ENCODE peak calls at places on chromosomes 12 and 14, in nine cellular contexts. P, F, N, D, Z, X, I, W and O are unnamed samples. For H3K27me3, the result is how much of the 10 kb centered on the place peaks cover.

GRCh38 chr12:5562581-5562980 is 130.7 kb downstream of the NTF3 start:
- DNase-seq in P (no peak), F (no peak), N (no peak), D (no peak), Z (no peak), X (no peak), I (no peak), W (no peak), O (no peak)

GRCh38 chr14:28745176-28745575 is 21.4 kb upstream of the FOXG1 start:
- DNase-seq in P (no peak), F (no peak), N (no peak), D (no peak), Z (no peak), X (no peak), I (no peak), W (no peak), O (no peak)

GRCh38 chr12:121124402-121125109 is 8.1 kb upstream of the P2RX7 start:
- DNase-seq in P (peak), F (no peak), N (no peak), D (no peak), Z (peak), X (no peak), I (no peak), W (no peak), O (peak)

GRCh38 chr12:132163911-132164288 is 19.6 kb downstream of the NOC4L start:
- DNase-seq in P (no peak), F (no peak), N (no peak), D (no peak), Z (no peak), X (no peak), I (no peak), W (no peak), O (no peak)

GRCh38 chr12:101018540-101018939 is 191.5 kb downstream of the SLC5A8 start:
- DNase-seq in P (peak), F (no peak), N (no peak), D (no peak), Z (no peak), X (no peak), I (no peak), W (no peak), O (peak)

GRCh38 chr12:29546000-29546399 is 48.5 kb upstream of the OVCH1 start:
- DNase-seq in P (no peak), F (no peak), N (no peak), D (no peak), Z (peak), X (no peak), I (no peak), W (no peak), O (no peak)

GRCh38 chr12:85279449-85280137 is 427 bp upstream of the ALX1 start:
- DNase-seq in P (no peak), F (no peak), N (no peak), D (no peak), Z (no peak), X (no peak), I (no peak), W (no peak), O (no peak)

GRCh38 chr14:54186821-54187365 is 209.9 kb upstream of the CDKN3 start:
- DNase-seq in P (no peak), F (no peak), N (no peak), D (no peak), Z (no peak), X (no peak), I (no peak), W (no peak), O (no peak)

GRCh38 chr12:89951050-89951693 is 242.5 kb upstream of the ATP2B1 start:
- DNase-seq in P (peak), F (no peak), N (no peak), D (no peak), Z (no peak), X (no peak), I (no peak), W (no peak), O (no peak)

GRCh38 chr12:51896236-51896635 is 8.3 kb downstream of the ANKRD33 start:
- DNase-seq in P (no peak), F (no peak), N (no peak), D (no peak), Z (no peak), X (no peak), I (no peak), W (no peak), O (no peak)

GRCh38 chr12:51898937-51899336 is 8.4 kb upstream of the ACVRL1 start:
- DNase-seq in P (peak), F (no peak), N (no peak), D (no peak), Z (no peak), X (no peak), I (no peak), W (no peak), O (no peak)

GRCh38 chr12:51898506-51898905 is 8.8 kb upstream of the ACVRL1 start:
- DNase-seq in P (no peak), F (no peak), N (no peak), D (no peak), Z (no peak), X (no peak), I (no peak), W (no peak), O (no peak)

GRCh38 chr12:51895378-51896135 is 7.7 kb downstream of the ANKRD33 start:
- DNase-seq in P (no peak), F (no peak), N (no peak), D (no peak), Z (no peak), X (no peak), I (no peak), W (no peak), O (no peak)

GRCh38 chr12:51897181-51897580 is 9.3 kb downstream of the ANKRD33 start:
- DNase-seq in P (no peak), F (no peak), N (no peak), D (no peak), Z (peak), X (no peak), I (no peak), W (no peak), O (no peak)
- H3K27ac ChIP-seq in P (no peak), F (no peak), N (no peak), D (no peak), Z (peak), X (no peak), I (no peak), W (no peak), O (no peak)

GRCh38 chr14:101124860-101125259 is 221.3 kb upstream of the RTL1 start:
- DNase-seq in P (no peak), F (no peak), N (no peak), D (no peak), Z (no peak), X (no peak), I (no peak), W (no peak), O (no peak)

GRCh38 chr14:101125719-101126375 is 222.3 kb upstream of the RTL1 start:
- DNase-seq in P (no peak), F (no peak), N (no peak), D (no peak), Z (no peak), X (no peak), I (no peak), W (no peak), O (no peak)

GRCh38 chr14:101123639-101124525 is 220.4 kb upstream of the RTL1 start:
- DNase-seq in P (no peak), F (no peak), N (no peak), D (no peak), Z (no peak), X (no peak), I (no peak), W (no peak), O (no peak)

GRCh38 chr14:101126376-101127130 is 223.0 kb upstream of the RTL1 start:
- DNase-seq in P (no peak), F (no peak), N (no peak), D (no peak), Z (no peak), X (no peak), I (no peak), W (no peak), O (no peak)

GRCh38 chr14:101125313-101125712 is 221.8 kb upstream of the RTL1 start:
- DNase-seq in P (no peak), F (no peak), N (no peak), D (no peak), Z (no peak), X (no peak), I (no peak), W (no peak), O (no peak)
- H3K27me3 ChIP-seq in P (under half), F (under half), N (under half), D (under half), Z (under half), X (under half), I (under half), W (under half), O (under half)

GRCh38 chr12:15350643-15351042 is 28.3 kb downstream of the PTPRO start:
- DNase-seq in P (no peak), F (no peak), N (no peak), D (no peak), Z (peak), X (no peak), I (no peak), W (no peak), O (no peak)
- H3K27ac ChIP-seq in P (no peak), F (no peak), N (no peak), D (no peak), Z (no peak), X (no peak), I (no peak), W (no peak), O (no peak)

GRCh38 chr12:53761306-53761705 is 9.5 kb upstream of the CISTR start:
- DNase-seq in P (no peak), F (no peak), N (no peak), D (no peak), Z (no peak), X (no peak), I (no peak), W (no peak), O (no peak)
- H3K27me3 ChIP-seq in P (under half), F (under half), N (under half), D (under half), Z (half or more), X (under half), I (under half), W (under half), O (under half)

GRCh38 chr14:75609606-75610476 is 31.4 kb downstream of the FLVCR2 start:
- DNase-seq in P (no peak), F (no peak), N (no peak), D (no peak), Z (no peak), X (no peak), I (no peak), W (no peak), O (no peak)
- H3K27ac ChIP-seq in P (no peak), F (no peak), N (no peak), D (peak), Z (no peak), X (no peak), I (no peak), W (no peak), O (no peak)

DNA sequence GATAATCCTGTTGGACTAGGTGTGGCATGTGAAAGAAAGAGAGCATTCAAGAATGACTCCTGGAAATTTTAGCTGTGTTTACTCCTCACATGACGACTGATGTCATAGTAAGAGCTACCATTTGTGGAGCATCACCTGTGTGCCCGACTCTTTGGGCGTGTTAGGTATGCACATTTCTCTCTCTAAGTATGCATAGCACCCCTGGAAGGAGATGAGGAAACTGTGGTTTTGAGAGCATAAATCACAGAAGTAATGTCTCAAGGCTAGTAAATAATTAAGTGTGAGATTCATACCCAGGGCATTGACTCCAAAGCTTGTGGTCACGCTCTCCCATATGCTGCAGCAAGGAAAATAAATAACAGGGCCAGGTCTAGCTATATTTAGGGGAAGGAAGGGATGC is 216.2 kb downstream of the SLC15A4 start:
- DNase-seq in P (no peak), F (no peak), N (no peak), D (no peak), Z (no peak), X (no peak), I (no peak), W (no peak), O (no peak)
- H3K27me3 ChIP-seq in P (under half), F (under half), N (under half), D (under half), Z (under half), X (under half), I (under half), W (under half), O (under half)

GRCh38 chr14:31967669-31967975 is 109.5 kb upstream of the ARHGAP5 start:
- DNase-seq in P (no peak), F (no peak), N (no peak), D (no peak), Z (no peak), X (no peak), I (no peak), W (no peak), O (no peak)

GRCh38 chr14:31968107-31968810 is 108.8 kb upstream of the ARHGAP5 start:
- DNase-seq in P (peak), F (no peak), N (no peak), D (no peak), Z (no peak), X (no peak), I (peak), W (no peak), O (no peak)

GRCh38 chr14:31968912-31969311 is 108.2 kb upstream of the ARHGAP5 start:
- DNase-seq in P (no peak), F (no peak), N (no peak), D (no peak), Z (no peak), X (no peak), I (no peak), W (no peak), O (no peak)

GRCh38 chr14:31965735-31966598 is 111.1 kb upstream of the ARHGAP5 start:
- DNase-seq in P (peak), F (peak), N (no peak), D (no peak), Z (no peak), X (no peak), I (no peak), W (no peak), O (no peak)

DNA sequence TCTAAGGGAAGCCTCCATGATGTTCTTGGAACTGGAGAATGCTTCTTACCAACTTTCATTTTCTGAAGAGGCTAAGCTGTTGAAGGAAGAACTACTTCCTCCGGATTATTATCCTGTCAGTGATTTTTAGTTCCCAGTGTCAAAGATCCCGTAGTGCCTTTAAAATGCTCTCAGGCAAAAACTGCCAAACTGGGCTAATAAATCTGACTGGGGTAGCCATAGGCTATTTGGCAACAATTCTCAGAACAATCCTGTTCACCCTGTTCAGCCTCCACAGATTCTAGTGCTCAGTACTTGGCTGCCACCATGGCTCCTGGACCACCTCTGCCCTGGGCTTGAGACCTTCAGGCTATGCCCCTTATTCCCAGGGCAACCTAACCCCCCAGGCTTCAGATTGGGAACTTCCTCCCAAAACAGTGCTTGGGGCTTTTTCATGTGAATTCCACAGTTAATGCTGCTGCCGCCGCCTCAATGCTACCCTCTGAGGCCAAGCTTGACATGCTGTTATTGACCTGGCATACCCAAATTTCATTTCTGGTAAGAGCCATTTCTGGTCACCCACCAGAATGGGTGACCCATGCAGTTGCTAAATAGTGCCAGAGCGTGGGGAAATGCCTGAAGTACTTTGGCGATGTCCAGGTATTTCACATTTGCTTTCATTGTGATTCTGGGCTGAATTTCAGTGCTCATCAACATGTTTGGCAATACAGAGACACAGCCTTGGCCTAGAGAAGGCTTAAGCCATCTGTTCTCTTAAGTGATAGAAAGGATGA is 110.0 kb upstream of the ARHGAP5 start:
- DNase-seq in P (no peak), F (no peak), N (no peak), D (no peak), Z (no peak), X (no peak), I (no peak), W (no peak), O (no peak)
- H3K27ac ChIP-seq in P (no peak), F (peak), N (no peak), D (no peak), Z (no peak), X (no peak), I (no peak), W (no peak), O (no peak)

DNA sequence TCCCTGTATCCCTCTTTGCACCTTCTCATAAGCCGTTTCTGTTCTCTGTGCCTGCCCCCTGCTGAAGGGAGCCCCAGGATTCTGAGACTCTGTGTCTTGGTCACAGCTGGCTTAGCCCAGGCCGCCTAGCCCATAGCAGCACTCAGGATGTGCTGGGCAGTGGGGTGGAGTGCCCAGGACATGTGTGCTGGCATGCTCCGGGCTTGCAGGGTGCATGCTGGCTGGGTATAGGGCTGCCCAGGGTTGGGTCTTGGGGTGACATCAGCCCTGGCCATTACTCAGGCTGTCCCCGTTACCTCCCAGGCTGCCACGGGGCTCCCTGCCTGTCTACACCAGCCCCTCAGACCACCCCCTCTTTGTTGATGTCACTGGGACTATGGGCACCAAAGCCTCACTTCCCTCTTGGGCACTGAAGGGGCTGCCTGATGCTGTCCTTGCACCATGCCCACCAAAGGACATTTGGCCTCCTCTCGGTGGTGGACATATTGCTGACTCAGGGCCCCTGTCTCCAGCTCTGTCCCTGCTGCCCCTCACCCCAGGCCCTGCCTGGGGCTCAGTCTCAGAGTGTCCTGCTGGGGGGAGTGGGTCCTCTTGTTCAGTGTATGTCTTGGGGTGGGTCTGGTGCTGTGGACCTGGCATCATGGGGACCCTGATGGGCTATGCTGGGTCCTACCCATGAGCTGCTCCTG is 2.4 kb downstream of the CEP170B start:
- DNase-seq in P (no peak), F (no peak), N (no peak), D (no peak), Z (no peak), X (no peak), I (no peak), W (no peak), O (no peak)
- H3K27me3 ChIP-seq in P (under half), F (under half), N (under half), D (under half), Z (under half), X (under half), I (under half), W (under half), O (under half)

DNA sequence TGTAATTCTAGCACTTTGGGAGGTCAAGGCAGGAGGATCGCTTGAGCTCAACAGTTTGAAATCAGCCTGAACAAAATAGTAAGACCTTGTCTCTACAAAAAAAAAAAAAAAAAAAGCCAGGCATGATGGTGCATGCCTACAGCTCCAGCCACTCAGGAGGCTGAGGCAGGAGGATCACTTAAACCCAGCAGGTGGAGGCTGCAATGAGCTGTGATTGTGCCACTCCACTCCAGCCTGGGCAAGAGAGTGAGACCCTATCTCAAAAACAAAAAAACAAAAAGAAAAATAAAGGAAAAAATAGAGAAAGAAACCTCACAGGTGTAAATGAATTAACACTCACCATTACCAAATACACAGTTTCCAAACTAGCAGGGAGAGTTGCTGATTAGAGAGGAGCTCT is 34.2 kb upstream of the TUBA1A start:
- DNase-seq in P (no peak), F (no peak), N (no peak), D (no peak), Z (no peak), X (no peak), I (no peak), W (no peak), O (no peak)
- H3K27ac ChIP-seq in P (no peak), F (peak), N (peak), D (peak), Z (peak), X (no peak), I (no peak), W (no peak), O (peak)

GRCh38 chr14:57319636-57320035 is 50.9 kb downstream of the AP5M1 start:
- DNase-seq in P (no peak), F (no peak), N (no peak), D (no peak), Z (no peak), X (no peak), I (no peak), W (no peak), O (no peak)
- H3K27me3 ChIP-seq in P (under half), F (under half), N (under half), D (under half), Z (under half), X (under half), I (under half), W (under half), O (under half)